ENCODE peak calls at places on chromosomes 7 and 10, in seven cellular contexts. One of them, this sample, is unnamed. For H3K9me3, the result is how much of the 10 kb centered on the place peaks cover.

GRCh38 chr10:118960166-118961090 is 69.1 kb upstream of the NANOS1 start:
- DNase-seq in adrenal gland: peak
- DNase-seq in CD4-positive, CD25-positive, alpha-beta regulatory T cell: no peak
- DNase-seq in fibroblast of lung: no peak
- DNase-seq in astrocyte: no peak
- DNase-seq in A549: no peak
- DNase-seq in MM.1S: no peak
- DNase-seq in this sample: no peak

GRCh38 chr7:156027821-156028220 is 215.6 kb upstream of the SHH start:
- DNase-seq in CD4-positive, CD25-positive, alpha-beta regulatory T cell: no peak
- DNase-seq in MM.1S: no peak
- DNase-seq in fibroblast of lung: no peak
- DNase-seq in adrenal gland: no peak
- DNase-seq in A549: no peak
- DNase-seq in astrocyte: no peak
- DNase-seq in this sample: no peak

GRCh38 chr10:129095980-129096339 is 371.1 kb upstream of the MGMT start:
- DNase-seq in fibroblast of lung: no peak
- DNase-seq in adrenal gland: no peak
- DNase-seq in astrocyte: no peak
- DNase-seq in MM.1S: no peak
- DNase-seq in CD4-positive, CD25-positive, alpha-beta regulatory T cell: no peak
- DNase-seq in A549: no peak
- DNase-seq in this sample: no peak

GRCh38 chr10:89213191-89213808 is 6.2 kb upstream of the CH25H start:
- DNase-seq in fibroblast of lung: peak
- DNase-seq in CD4-positive, CD25-positive, alpha-beta regulatory T cell: no peak
- DNase-seq in adrenal gland: no peak
- DNase-seq in MM.1S: peak
- DNase-seq in A549: peak
- DNase-seq in astrocyte: peak
- DNase-seq in this sample: no peak

GRCh38 chr7:153941061-153941460 is 111.1 kb upstream of the DPP6 start:
- DNase-seq in CD4-positive, CD25-positive, alpha-beta regulatory T cell: no peak
- DNase-seq in A549: no peak
- DNase-seq in astrocyte: no peak
- DNase-seq in fibroblast of lung: no peak
- DNase-seq in MM.1S: no peak
- DNase-seq in adrenal gland: no peak
- DNase-seq in this sample: no peak

GRCh38 chr7:24560772-24561171 is 12.5 kb upstream of the PALS2 start:
- DNase-seq in fibroblast of lung: no peak
- DNase-seq in A549: no peak
- DNase-seq in astrocyte: no peak
- DNase-seq in MM.1S: no peak
- DNase-seq in adrenal gland: no peak
- DNase-seq in CD4-positive, CD25-positive, alpha-beta regulatory T cell: no peak
- DNase-seq in this sample: no peak

GRCh38 chr7:116454377-116454776 is 45.2 kb upstream of the CAV2 start:
- DNase-seq in fibroblast of lung: no peak
- DNase-seq in A549: no peak
- DNase-seq in astrocyte: no peak
- DNase-seq in MM.1S: no peak
- DNase-seq in adrenal gland: no peak
- DNase-seq in CD4-positive, CD25-positive, alpha-beta regulatory T cell: no peak
- DNase-seq in this sample: no peak

GRCh38 chr10:91652364-91652763 is 19.5 kb upstream of the PPP1R3C start:
- DNase-seq in astrocyte: peak
- DNase-seq in fibroblast of lung: peak
- DNase-seq in A549: peak
- DNase-seq in MM.1S: no peak
- DNase-seq in adrenal gland: no peak
- DNase-seq in CD4-positive, CD25-positive, alpha-beta regulatory T cell: no peak
- DNase-seq in this sample: no peak

GRCh38 chr10:131019696-131020095 is 291.8 kb downstream of the TCERG1L start:
- DNase-seq in astrocyte: no peak
- DNase-seq in CD4-positive, CD25-positive, alpha-beta regulatory T cell: no peak
- DNase-seq in adrenal gland: no peak
- DNase-seq in A549: no peak
- DNase-seq in MM.1S: no peak
- DNase-seq in fibroblast of lung: no peak
- DNase-seq in this sample: peak

GRCh38 chr10:60096761-60097513 is 190.6 kb upstream of the CCDC6 start:
- DNase-seq in adrenal gland: no peak
- DNase-seq in CD4-positive, CD25-positive, alpha-beta regulatory T cell: no peak
- DNase-seq in A549: no peak
- DNase-seq in astrocyte: peak
- DNase-seq in MM.1S: no peak
- DNase-seq in fibroblast of lung: peak
- DNase-seq in this sample: no peak

GRCh38 chr7:2710256-2710655 is 22.3 kb downstream of the AMZ1 start:
- DNase-seq in CD4-positive, CD25-positive, alpha-beta regulatory T cell: peak
- DNase-seq in adrenal gland: no peak
- DNase-seq in MM.1S: peak
- DNase-seq in A549: no peak
- DNase-seq in fibroblast of lung: no peak
- DNase-seq in astrocyte: no peak
- DNase-seq in this sample: no peak

GRCh38 chr7:104986623-104987259 is 27.3 kb upstream of the KMT2E start:
- DNase-seq in MM.1S: no peak
- DNase-seq in astrocyte: no peak
- DNase-seq in fibroblast of lung: no peak
- DNase-seq in CD4-positive, CD25-positive, alpha-beta regulatory T cell: no peak
- DNase-seq in adrenal gland: no peak
- DNase-seq in A549: no peak
- DNase-seq in this sample: no peak

GRCh38 chr7:24862461-24862860 is 105.2 kb upstream of the GSDME start:
- DNase-seq in A549: no peak
- DNase-seq in MM.1S: no peak
- DNase-seq in CD4-positive, CD25-positive, alpha-beta regulatory T cell: no peak
- DNase-seq in fibroblast of lung: no peak
- DNase-seq in adrenal gland: no peak
- DNase-seq in astrocyte: no peak
- DNase-seq in this sample: no peak

GRCh38 chr7:50466815-50467569 is 16.8 kb upstream of the FIGNL1 start:
- DNase-seq in MM.1S: no peak
- DNase-seq in astrocyte: no peak
- DNase-seq in fibroblast of lung: no peak
- DNase-seq in A549: no peak
- DNase-seq in CD4-positive, CD25-positive, alpha-beta regulatory T cell: no peak
- DNase-seq in adrenal gland: no peak
- DNase-seq in this sample: no peak

GRCh38 chr10:17751781-17752445 is at the start of gene TMEM236:
- DNase-seq in CD4-positive, CD25-positive, alpha-beta regulatory T cell: no peak
- DNase-seq in A549: no peak
- DNase-seq in fibroblast of lung: no peak
- DNase-seq in adrenal gland: no peak
- DNase-seq in astrocyte: no peak
- DNase-seq in MM.1S: no peak
- DNase-seq in this sample: no peak

GRCh38 chr7:155964543-155964942 is 152.3 kb upstream of the SHH start:
- DNase-seq in astrocyte: no peak
- DNase-seq in A549: no peak
- DNase-seq in CD4-positive, CD25-positive, alpha-beta regulatory T cell: no peak
- DNase-seq in MM.1S: no peak
- DNase-seq in fibroblast of lung: no peak
- DNase-seq in adrenal gland: no peak
- DNase-seq in this sample: no peak

GRCh38 chr7:46982928-46983327 is 599.0 kb downstream of the TNS3 start:
- DNase-seq in fibroblast of lung: peak
- DNase-seq in adrenal gland: no peak
- DNase-seq in MM.1S: no peak
- DNase-seq in CD4-positive, CD25-positive, alpha-beta regulatory T cell: no peak
- DNase-seq in astrocyte: peak
- DNase-seq in A549: no peak
- DNase-seq in this sample: no peak

GRCh38 chr7:15889501-15889900 is 203.0 kb upstream of the MEOX2 start:
- DNase-seq in CD4-positive, CD25-positive, alpha-beta regulatory T cell: no peak
- DNase-seq in fibroblast of lung: no peak
- DNase-seq in MM.1S: no peak
- DNase-seq in A549: peak
- DNase-seq in astrocyte: no peak
- DNase-seq in adrenal gland: no peak
- DNase-seq in this sample: no peak

GRCh38 chr7:155584763-155585531 is 38.6 kb upstream of the CNPY1 start:
- DNase-seq in fibroblast of lung: no peak
- DNase-seq in astrocyte: no peak
- DNase-seq in MM.1S: no peak
- DNase-seq in A549: no peak
- DNase-seq in adrenal gland: no peak
- DNase-seq in CD4-positive, CD25-positive, alpha-beta regulatory T cell: no peak
- DNase-seq in this sample: no peak

GRCh38 chr7:16046045-16046444 is 359.6 kb upstream of the MEOX2 start:
- DNase-seq in MM.1S: no peak
- DNase-seq in fibroblast of lung: peak
- DNase-seq in adrenal gland: no peak
- DNase-seq in A549: no peak
- DNase-seq in astrocyte: no peak
- DNase-seq in CD4-positive, CD25-positive, alpha-beta regulatory T cell: no peak
- DNase-seq in this sample: no peak

GRCh38 chr10:29865700-29866355 is 193.6 kb downstream of the JCAD start:
- DNase-seq in MM.1S: no peak
- DNase-seq in astrocyte: peak
- DNase-seq in fibroblast of lung: peak
- DNase-seq in A549: no peak
- DNase-seq in CD4-positive, CD25-positive, alpha-beta regulatory T cell: no peak
- DNase-seq in adrenal gland: no peak
- DNase-seq in this sample: no peak

GRCh38 chr7:116258734-116259133 is 48.4 kb downstream of the TES start:
- DNase-seq in A549: peak
- DNase-seq in CD4-positive, CD25-positive, alpha-beta regulatory T cell: no peak
- DNase-seq in fibroblast of lung: peak
- DNase-seq in astrocyte: no peak
- DNase-seq in adrenal gland: peak
- DNase-seq in MM.1S: peak
- DNase-seq in this sample: no peak

GRCh38 chr7:54967384-54967783 is 51.4 kb upstream of the EGFR start:
- DNase-seq in adrenal gland: no peak
- DNase-seq in CD4-positive, CD25-positive, alpha-beta regulatory T cell: no peak
- DNase-seq in astrocyte: peak
- DNase-seq in MM.1S: no peak
- DNase-seq in fibroblast of lung: peak
- DNase-seq in A549: peak
- DNase-seq in this sample: no peak

GRCh38 chr7:134351424-134351823 is 34.7 kb upstream of the SLC35B4 start:
- DNase-seq in astrocyte: no peak
- DNase-seq in fibroblast of lung: no peak
- DNase-seq in A549: no peak
- DNase-seq in CD4-positive, CD25-positive, alpha-beta regulatory T cell: no peak
- DNase-seq in adrenal gland: no peak
- DNase-seq in MM.1S: no peak
- DNase-seq in this sample: no peak

GRCh38 chr10:13167568-13167967 is 6.2 kb downstream of the MCM10 start:
- DNase-seq in astrocyte: no peak
- DNase-seq in MM.1S: no peak
- DNase-seq in adrenal gland: no peak
- DNase-seq in CD4-positive, CD25-positive, alpha-beta regulatory T cell: no peak
- DNase-seq in A549: no peak
- DNase-seq in fibroblast of lung: no peak
- DNase-seq in this sample: no peak
- H3K9me3 ChIP-seq in astrocyte: under half
- H3K9me3 ChIP-seq in MM.1S: under half
- H3K9me3 ChIP-seq in adrenal gland: under half
- H3K9me3 ChIP-seq in CD4-positive, CD25-positive, alpha-beta regulatory T cell: under half
- H3K9me3 ChIP-seq in A549: under half
- H3K9me3 ChIP-seq in fibroblast of lung: under half
- H3K9me3 ChIP-seq in this sample: under half

GRCh38 chr7:157903296-157903695 is 566.5 kb downstream of the DNAJB6 start:
- DNase-seq in astrocyte: no peak
- DNase-seq in adrenal gland: no peak
- DNase-seq in A549: no peak
- DNase-seq in MM.1S: no peak
- DNase-seq in CD4-positive, CD25-positive, alpha-beta regulatory T cell: no peak
- DNase-seq in fibroblast of lung: no peak
- DNase-seq in this sample: no peak

GRCh38 chr7:157903715-157904114 is 566.9 kb downstream of the DNAJB6 start:
- DNase-seq in astrocyte: no peak
- DNase-seq in MM.1S: no peak
- DNase-seq in A549: no peak
- DNase-seq in fibroblast of lung: no peak
- DNase-seq in CD4-positive, CD25-positive, alpha-beta regulatory T cell: no peak
- DNase-seq in adrenal gland: no peak
- DNase-seq in this sample: no peak

GRCh38 chr7:157905740-157906461 is 569.1 kb downstream of the DNAJB6 start:
- DNase-seq in A549: no peak
- DNase-seq in adrenal gland: no peak
- DNase-seq in astrocyte: no peak
- DNase-seq in MM.1S: no peak
- DNase-seq in fibroblast of lung: no peak
- DNase-seq in CD4-positive, CD25-positive, alpha-beta regulatory T cell: no peak
- DNase-seq in this sample: peak

GRCh38 chr7:157904866-157905215 is 568.0 kb downstream of the DNAJB6 start:
- DNase-seq in astrocyte: no peak
- DNase-seq in MM.1S: no peak
- DNase-seq in CD4-positive, CD25-positive, alpha-beta regulatory T cell: no peak
- DNase-seq in A549: no peak
- DNase-seq in fibroblast of lung: no peak
- DNase-seq in adrenal gland: no peak
- DNase-seq in this sample: no peak

GRCh38 chr7:157904211-157904865 is 567.5 kb downstream of the DNAJB6 start:
- DNase-seq in CD4-positive, CD25-positive, alpha-beta regulatory T cell: no peak
- DNase-seq in adrenal gland: no peak
- DNase-seq in MM.1S: peak
- DNase-seq in fibroblast of lung: no peak
- DNase-seq in A549: no peak
- DNase-seq in astrocyte: no peak
- DNase-seq in this sample: no peak
- H3K9me3 ChIP-seq in CD4-positive, CD25-positive, alpha-beta regulatory T cell: under half
- H3K9me3 ChIP-seq in adrenal gland: under half
- H3K9me3 ChIP-seq in MM.1S: under half
- H3K9me3 ChIP-seq in fibroblast of lung: under half
- H3K9me3 ChIP-seq in A549: under half
- H3K9me3 ChIP-seq in astrocyte: under half
- H3K9me3 ChIP-seq in this sample: under half

DNA sequence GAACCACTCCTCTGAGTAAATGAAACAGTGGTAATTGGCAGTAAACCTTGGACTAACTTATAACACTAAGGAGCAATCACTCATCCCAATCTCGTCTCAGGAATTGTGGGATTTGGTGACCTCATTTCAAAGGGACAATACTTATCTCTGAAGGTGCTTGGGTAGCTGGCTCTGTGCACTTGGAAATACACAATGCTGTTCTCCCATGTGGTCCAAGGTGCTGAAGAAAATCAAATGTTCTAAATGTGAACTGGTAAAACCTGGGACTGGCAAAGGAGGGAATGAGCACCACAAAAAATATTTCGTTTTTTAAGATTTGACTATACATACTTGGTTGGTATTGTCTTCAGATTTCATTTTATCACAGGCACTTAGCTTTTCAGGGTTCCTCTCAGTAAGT is 1193.0 kb downstream of the SORCS1 start:
- DNase-seq in MM.1S: no peak
- DNase-seq in CD4-positive, CD25-positive, alpha-beta regulatory T cell: no peak
- DNase-seq in fibroblast of lung: no peak
- DNase-seq in A549: no peak
- DNase-seq in astrocyte: no peak
- DNase-seq in adrenal gland: no peak
- DNase-seq in this sample: no peak
- H3K9me3 ChIP-seq in MM.1S: under half
- H3K9me3 ChIP-seq in CD4-positive, CD25-positive, alpha-beta regulatory T cell: under half
- H3K9me3 ChIP-seq in fibroblast of lung: under half
- H3K9me3 ChIP-seq in A549: under half
- H3K9me3 ChIP-seq in astrocyte: under half
- H3K9me3 ChIP-seq in adrenal gland: under half
- H3K9me3 ChIP-seq in this sample: under half

GRCh38 chr10:65110029-65110428 is 1588.8 kb downstream of the REEP3 start:
- DNase-seq in astrocyte: no peak
- DNase-seq in fibroblast of lung: no peak
- DNase-seq in CD4-positive, CD25-positive, alpha-beta regulatory T cell: no peak
- DNase-seq in A549: no peak
- DNase-seq in adrenal gland: no peak
- DNase-seq in MM.1S: no peak
- DNase-seq in this sample: no peak
- H3K9me3 ChIP-seq in astrocyte: under half
- H3K9me3 ChIP-seq in fibroblast of lung: under half
- H3K9me3 ChIP-seq in CD4-positive, CD25-positive, alpha-beta regulatory T cell: under half
- H3K9me3 ChIP-seq in A549: under half
- H3K9me3 ChIP-seq in adrenal gland: under half
- H3K9me3 ChIP-seq in MM.1S: under half
- H3K9me3 ChIP-seq in this sample: under half